ENCODE peak calls at places on chromosomes 2 and 18, in five cellular contexts. One of them, this sample, is unnamed.
A peak's percentile ranks its signal among the peaks of the same experiment; 100 is the strongest.

GRCh38 chr2:134153481-134153880 is 100.4 kb upstream of the MGAT5 start:
- DNase-seq in right atrium auricular region: no peak
- DNase-seq in pancreas: no peak
- DNase-seq in endothelial cell: no peak
- DNase-seq in breast epithelium: no peak
- DNase-seq in this sample: no peak

GRCh38 chr2:101546376-101547058 is 71.6 kb upstream of the RFX8 start:
- DNase-seq in right atrium auricular region: no peak
- DNase-seq in pancreas: no peak
- DNase-seq in endothelial cell: no peak
- DNase-seq in breast epithelium: no peak
- DNase-seq in this sample: no peak

GRCh38 chr2:170332676-170333402 is 154.9 kb downstream of the MYO3B start:
- DNase-seq in right atrium auricular region: no peak
- DNase-seq in pancreas: no peak
- DNase-seq in endothelial cell: no peak
- DNase-seq in breast epithelium: no peak
- DNase-seq in this sample: no peak

GRCh38 chr18:68494802-68495560 is 219.9 kb downstream of the TMX3 start:
- DNase-seq in right atrium auricular region: no peak
- DNase-seq in pancreas: no peak
- DNase-seq in endothelial cell: no peak
- DNase-seq in breast epithelium: no peak
- DNase-seq in this sample: no peak

GRCh38 chr2:200615247-200615646 is 29.4 kb downstream of the AOX1 start:
- DNase-seq in right atrium auricular region: no peak
- DNase-seq in pancreas: no peak
- DNase-seq in endothelial cell: no peak
- DNase-seq in breast epithelium: no peak
- DNase-seq in this sample: no peak

GRCh38 chr2:211049321-211050018 is 493.1 kb downstream of the CPS1 start:
- DNase-seq in right atrium auricular region: no peak
- DNase-seq in pancreas: no peak
- DNase-seq in endothelial cell: no peak
- DNase-seq in breast epithelium: no peak
- DNase-seq in this sample: no peak

GRCh38 chr2:237035781-237036352 is 49.8 kb upstream of the COPS8 start:
- DNase-seq in right atrium auricular region: no peak
- DNase-seq in pancreas: no peak
- DNase-seq in endothelial cell: no peak
- DNase-seq in breast epithelium: no peak
- DNase-seq in this sample: no peak

GRCh38 chr2:99420031-99420430 is 69.8 kb downstream of the REV1 start:
- DNase-seq in right atrium auricular region: no peak
- DNase-seq in pancreas: no peak
- DNase-seq in endothelial cell: no peak
- DNase-seq in breast epithelium: no peak
- DNase-seq in this sample: no peak

GRCh38 chr2:39141346-39142011 is 20.6 kb upstream of the SOS1 start:
- DNase-seq in right atrium auricular region: no peak
- DNase-seq in pancreas: no peak
- DNase-seq in endothelial cell: no peak
- DNase-seq in breast epithelium: no peak
- DNase-seq in this sample: no peak

GRCh38 chr2:96856776-96857673 is 791 bp downstream of the ANKRD39 start:
- DNase-seq in right atrium auricular region: no peak
- DNase-seq in pancreas: no peak
- DNase-seq in endothelial cell: no peak
- DNase-seq in breast epithelium: no peak
- DNase-seq in this sample: no peak

GRCh38 chr18:42298744-42299685 is 344.0 kb downstream of the PIK3C3 start:
- DNase-seq in right atrium auricular region: peak; percentile 91
- DNase-seq in pancreas: peak; percentile 66
- DNase-seq in endothelial cell: peak; percentile 76
- DNase-seq in breast epithelium: peak; percentile 63
- DNase-seq in this sample: peak; percentile 84

GRCh38 chr2:208269091-208269490 is 3.0 kb downstream of the PIKFYVE start:
- DNase-seq in right atrium auricular region: no peak
- DNase-seq in pancreas: no peak
- DNase-seq in endothelial cell: no peak
- DNase-seq in breast epithelium: no peak
- DNase-seq in this sample: no peak

GRCh38 chr2:232526296-232527055 is 516 bp downstream of the CHRND start:
- DNase-seq in right atrium auricular region: no peak
- DNase-seq in pancreas: peak; percentile 67
- DNase-seq in endothelial cell: no peak
- DNase-seq in breast epithelium: no peak
- DNase-seq in this sample: no peak

GRCh38 chr2:4353668-4354067 is 650.3 kb downstream of the DCDC2C start:
- DNase-seq in right atrium auricular region: no peak
- DNase-seq in pancreas: no peak
- DNase-seq in endothelial cell: no peak
- DNase-seq in breast epithelium: no peak
- DNase-seq in this sample: no peak

GRCh38 chr18:34956663-34957062 is 84.5 kb upstream of the MAPRE2 start:
- DNase-seq in right atrium auricular region: no peak
- DNase-seq in pancreas: no peak
- DNase-seq in endothelial cell: no peak
- DNase-seq in breast epithelium: no peak
- DNase-seq in this sample: no peak

GRCh38 chr18:70420151-70420898 is 131.5 kb downstream of the SOCS6 start:
- DNase-seq in right atrium auricular region: no peak
- DNase-seq in pancreas: no peak
- DNase-seq in endothelial cell: no peak
- DNase-seq in breast epithelium: no peak
- DNase-seq in this sample: no peak

GRCh38 chr2:88136817-88137216 is 9.0 kb upstream of the FABP1 start:
- DNase-seq in right atrium auricular region: no peak
- DNase-seq in pancreas: no peak
- DNase-seq in endothelial cell: no peak
- DNase-seq in breast epithelium: no peak
- DNase-seq in this sample: no peak

GRCh38 chr18:57029761-57030160 is 117.1 kb upstream of the BOD1L2 start:
- DNase-seq in right atrium auricular region: no peak
- DNase-seq in pancreas: no peak
- DNase-seq in endothelial cell: no peak
- DNase-seq in breast epithelium: no peak
- DNase-seq in this sample: no peak

GRCh38 chr2:85707304-85707703 is 13.1 kb downstream of the GNLY start:
- DNase-seq in right atrium auricular region: peak; percentile 87
- DNase-seq in pancreas: no peak
- DNase-seq in endothelial cell: peak; percentile 66
- DNase-seq in breast epithelium: no peak
- DNase-seq in this sample: peak; percentile 55

GRCh38 chr2:156331572-156332451 is 709 bp downstream of the NR4A2 start:
- DNase-seq in right atrium auricular region: peak; percentile 93
- DNase-seq in pancreas: peak; percentile 64
- DNase-seq in endothelial cell: peak; percentile 70
- DNase-seq in breast epithelium: peak; percentile 82
- DNase-seq in this sample: no peak

GRCh38 chr18:67783215-67783946 is 266.9 kb upstream of the DSEL start:
- DNase-seq in right atrium auricular region: no peak
- DNase-seq in pancreas: no peak
- DNase-seq in endothelial cell: no peak
- DNase-seq in breast epithelium: no peak
- DNase-seq in this sample: no peak

GRCh38 chr2:160652236-160652635 is 158.6 kb upstream of the RBMS1 start:
- DNase-seq in right atrium auricular region: peak; percentile 74
- DNase-seq in pancreas: no peak
- DNase-seq in endothelial cell: no peak
- DNase-seq in breast epithelium: no peak
- DNase-seq in this sample: no peak

GRCh38 chr2:54503192-54503591 is 47.1 kb downstream of the SPTBN1 start:
- DNase-seq in right atrium auricular region: no peak
- DNase-seq in pancreas: no peak
- DNase-seq in endothelial cell: peak; percentile 64
- DNase-seq in breast epithelium: no peak
- DNase-seq in this sample: peak; percentile 51

GRCh38 chr2:165902929-165903328 is 50.6 kb downstream of the TTC21B start:
- DNase-seq in right atrium auricular region: no peak
- DNase-seq in pancreas: no peak
- DNase-seq in endothelial cell: no peak
- DNase-seq in breast epithelium: no peak
- DNase-seq in this sample: no peak
- TF ChIP-seq CTCF in right atrium auricular region: no peak
- TF ChIP-seq CTCF in pancreas: no peak
- TF ChIP-seq CTCF in endothelial cell: no peak
- TF ChIP-seq CTCF in breast epithelium: no peak
- TF ChIP-seq CTCF in this sample: no peak

GRCh38 chr2:174545240-174545639 is 52.4 kb downstream of the WIPF1 start:
- DNase-seq in right atrium auricular region: no peak
- DNase-seq in pancreas: no peak
- DNase-seq in endothelial cell: no peak
- DNase-seq in breast epithelium: no peak
- DNase-seq in this sample: no peak

GRCh38 chr2:174551697-174552096 is 45.9 kb downstream of the WIPF1 start:
- DNase-seq in right atrium auricular region: no peak
- DNase-seq in pancreas: no peak
- DNase-seq in endothelial cell: no peak
- DNase-seq in breast epithelium: no peak
- DNase-seq in this sample: no peak

GRCh38 chr2:174544802-174545201 is 52.8 kb downstream of the WIPF1 start:
- DNase-seq in right atrium auricular region: no peak
- DNase-seq in pancreas: no peak
- DNase-seq in endothelial cell: no peak
- DNase-seq in breast epithelium: no peak
- DNase-seq in this sample: no peak

GRCh38 chr2:174544156-174544555 is 53.4 kb downstream of the WIPF1 start:
- DNase-seq in right atrium auricular region: no peak
- DNase-seq in pancreas: no peak
- DNase-seq in endothelial cell: no peak
- DNase-seq in breast epithelium: no peak
- DNase-seq in this sample: no peak

DNA sequence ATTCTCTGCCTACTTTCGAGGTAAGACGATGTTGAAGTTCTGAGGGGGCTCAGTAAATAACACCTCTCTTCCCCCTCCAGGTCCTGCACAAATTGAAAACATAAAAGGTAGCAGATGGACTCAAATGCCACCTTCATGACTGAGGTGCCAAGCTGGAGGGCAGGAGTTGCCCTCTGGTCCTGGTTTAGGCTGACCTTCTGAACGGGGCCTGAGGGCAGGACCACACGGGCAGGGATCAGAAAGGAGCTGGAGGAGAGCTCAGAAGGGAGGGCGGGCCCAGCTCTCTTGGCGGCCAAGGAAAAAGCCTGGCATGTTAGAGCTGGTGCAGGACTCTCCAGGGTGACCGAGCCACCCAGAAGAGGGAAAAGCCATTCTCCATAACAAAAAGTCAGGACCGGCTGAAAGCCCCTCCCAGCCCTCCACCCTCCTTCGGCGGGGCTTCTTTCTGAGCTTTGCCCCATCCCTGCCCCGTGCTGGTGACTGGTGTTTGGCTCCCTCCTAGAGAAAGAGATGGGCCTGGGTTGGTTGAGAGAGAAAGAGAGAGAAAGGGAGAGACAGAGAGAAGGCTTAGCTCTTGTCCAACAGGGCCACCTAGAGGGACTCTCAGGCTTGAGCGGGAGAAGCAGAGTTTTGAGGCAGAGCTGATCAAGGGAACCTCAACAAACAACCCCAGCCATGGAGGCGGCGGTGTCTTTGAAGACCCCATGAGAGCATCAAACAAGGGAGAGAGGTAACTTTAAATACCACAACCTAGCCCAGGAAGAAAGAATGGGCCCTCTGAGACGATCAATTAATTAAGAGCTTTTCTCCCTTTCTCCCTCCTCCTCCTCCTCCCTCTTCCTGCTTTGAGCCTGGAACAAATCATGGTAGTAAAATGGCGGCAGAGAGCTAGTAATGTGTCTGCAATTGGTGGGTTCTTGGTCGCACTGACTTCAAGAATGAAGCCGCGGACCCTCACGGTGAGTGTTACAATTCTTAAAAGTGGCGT is 50.8 kb downstream of the WIPF1 start:
- DNase-seq in right atrium auricular region: no peak
- DNase-seq in pancreas: no peak
- DNase-seq in endothelial cell: peak; percentile 19
- DNase-seq in breast epithelium: no peak
- DNase-seq in this sample: no peak
- TF ChIP-seq CTCF in right atrium auricular region: peak; percentile 35
- TF ChIP-seq CTCF in pancreas: no peak
- TF ChIP-seq CTCF in endothelial cell: no peak
- TF ChIP-seq CTCF in breast epithelium: no peak
- TF ChIP-seq CTCF in this sample: no peak

GRCh38 chr2:186740266-186740665 is 46.4 kb downstream of the FAM171B start:
- DNase-seq in right atrium auricular region: no peak
- DNase-seq in pancreas: no peak
- DNase-seq in endothelial cell: no peak
- DNase-seq in breast epithelium: no peak
- DNase-seq in this sample: no peak
- TF ChIP-seq CTCF in right atrium auricular region: no peak
- TF ChIP-seq CTCF in pancreas: no peak
- TF ChIP-seq CTCF in endothelial cell: no peak
- TF ChIP-seq CTCF in breast epithelium: no peak
- TF ChIP-seq CTCF in this sample: no peak

GRCh38 chr2:240732911-240733622 is 41.4 kb downstream of the AQP12A start:
- DNase-seq in right atrium auricular region: no peak
- DNase-seq in pancreas: no peak
- DNase-seq in endothelial cell: no peak
- DNase-seq in breast epithelium: no peak
- DNase-seq in this sample: no peak

GRCh38 chr2:240734756-240735155 is 43.1 kb downstream of the AQP12A start:
- DNase-seq in right atrium auricular region: no peak
- DNase-seq in pancreas: no peak
- DNase-seq in endothelial cell: no peak
- DNase-seq in breast epithelium: no peak
- DNase-seq in this sample: no peak

GRCh38 chr2:240735476-240735875 is 43.8 kb downstream of the AQP12A start:
- DNase-seq in right atrium auricular region: no peak
- DNase-seq in pancreas: no peak
- DNase-seq in endothelial cell: no peak
- DNase-seq in breast epithelium: no peak
- DNase-seq in this sample: no peak

GRCh38 chr2:240732184-240732583 is 40.5 kb downstream of the AQP12A start:
- DNase-seq in right atrium auricular region: no peak
- DNase-seq in pancreas: no peak
- DNase-seq in endothelial cell: no peak
- DNase-seq in breast epithelium: no peak
- DNase-seq in this sample: no peak

DNA sequence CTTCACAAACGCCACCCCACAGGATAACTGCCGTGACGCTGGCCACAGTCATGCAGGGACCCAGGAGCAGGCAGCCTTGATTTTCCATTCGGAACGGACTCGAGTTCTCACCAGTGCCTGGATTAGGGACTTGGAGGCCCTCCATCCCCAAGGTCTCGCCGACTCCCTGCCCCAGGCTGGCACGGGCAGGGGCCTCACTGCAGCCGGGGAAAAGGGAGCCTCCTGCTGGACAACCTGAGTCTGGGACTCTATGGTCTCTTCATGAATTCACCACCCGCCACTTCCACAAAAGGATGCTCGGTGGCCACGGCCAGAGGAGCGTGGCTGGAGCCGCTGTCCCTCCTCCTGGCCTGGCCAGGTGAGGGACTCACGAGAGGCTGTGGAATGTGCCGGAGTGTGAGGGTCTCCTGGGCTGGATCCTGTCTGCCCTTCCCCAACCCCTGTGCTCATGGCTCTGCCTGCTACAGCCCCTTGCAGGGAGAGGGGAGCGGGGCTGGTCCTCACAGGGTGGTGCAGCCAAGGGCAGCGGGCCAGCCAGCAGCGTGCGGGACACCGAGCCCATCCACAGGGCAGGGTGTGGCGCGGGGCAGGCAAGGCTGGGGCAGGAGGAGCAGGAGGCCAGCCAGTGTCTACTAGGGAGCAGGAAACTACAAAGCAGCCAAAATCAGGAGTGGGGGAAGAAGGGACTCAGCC is 42.3 kb downstream of the AQP12A start:
- DNase-seq in right atrium auricular region: no peak
- DNase-seq in pancreas: no peak
- DNase-seq in endothelial cell: peak; percentile 24
- DNase-seq in breast epithelium: no peak
- DNase-seq in this sample: no peak
- TF ChIP-seq CTCF in right atrium auricular region: peak; percentile 14
- TF ChIP-seq CTCF in pancreas: no peak
- TF ChIP-seq CTCF in endothelial cell: no peak
- TF ChIP-seq CTCF in breast epithelium: no peak
- TF ChIP-seq CTCF in this sample: no peak

This sample was measured in mesothelial cell of epicardium.